ENCODE peak calls at places on chromosome 19, in nine cellular contexts. E is CD8-positive, alpha-beta memory T cell; V is lung; U is effector memory CD4-positive, alpha-beta T cell; N is testis; Z is transverse colon; O is IMR-90; K is CD8-positive, alpha-beta T cell; F is body of pancreas. P is an unnamed sample.

GRCh38 chr19:7489609-7490044 is 792 bp upstream of the PEX11G start:
- DNase-seq in E (no peak), V (no peak), U (no peak), N (no peak), Z (peak; percentile 61), O (no peak), K (no peak), F (no peak), P (no peak)

GRCh38 chr19:11767633-11768133 is 883 bp downstream of the ZNF441 start:
- DNase-seq in E (peak; percentile 9), V (peak; percentile 48), U (no peak), N (peak; percentile 32), Z (peak; percentile 69), O (peak; percentile 37), K (no peak), F (peak; percentile 60), P (peak; percentile 6)

GRCh38 chr19:6481541-6482342 is at the start of gene DENND1C:
- DNase-seq in E (peak; percentile 68), V (no peak), U (peak; percentile 42), N (peak; percentile 40), Z (peak; percentile 66), O (no peak), K (no peak), F (no peak), P (no peak)

GRCh38 chr19:57099199-57099661 is 20.6 kb upstream of the USP29 start:
- DNase-seq in E (peak; percentile 18), V (peak; percentile 54), U (peak; percentile 24), N (peak; percentile 88), Z (peak; percentile 46), O (peak; percentile 35), K (peak; percentile 23), F (peak; percentile 35), P (no peak)

GRCh38 chr19:10406191-10406590 is 2.8 kb upstream of the CDC37 start:
- DNase-seq in E (no peak), V (no peak), U (no peak), N (no peak), Z (no peak), O (no peak), K (no peak), F (no peak), P (no peak)

GRCh38 chr19:44764975-44765948 is 12.4 kb upstream of the CBLC start:
- DNase-seq in E (no peak), V (no peak), U (no peak), N (no peak), Z (peak; percentile 84), O (no peak), K (no peak), F (no peak), P (peak; percentile 71)

GRCh38 chr19:10230155-10230903 is 802 bp downstream of the S1PR2 start:
- DNase-seq in E (peak; percentile 34), V (peak; percentile 48), U (peak; percentile 72), N (peak; percentile 56), Z (peak; percentile 51), O (peak; percentile 58), K (peak; percentile 21), F (peak; percentile 41), P (peak; percentile 31)

GRCh38 chr19:35693422-35693821 is 10.9 kb upstream of the ZBTB32 start:
- DNase-seq in E (no peak), V (no peak), U (no peak), N (no peak), Z (no peak), O (no peak), K (no peak), F (no peak), P (no peak)

GRCh38 chr19:16363133-16363851 is 38.7 kb downstream of the KLF2 start:
- DNase-seq in E (no peak), V (peak; percentile 71), U (no peak), N (no peak), Z (peak; percentile 92), O (no peak), K (no peak), F (peak; percentile 90), P (no peak)

GRCh38 chr19:16361254-16361653 is 36.6 kb downstream of the KLF2 start:
- DNase-seq in E (no peak), V (no peak), U (no peak), N (peak; percentile 57), Z (no peak), O (no peak), K (no peak), F (no peak), P (no peak)

GRCh38 chr19:16360738-16361137 is 36.1 kb downstream of the KLF2 start:
- DNase-seq in E (no peak), V (no peak), U (no peak), N (no peak), Z (no peak), O (no peak), K (no peak), F (no peak), P (no peak)

GRCh38 chr19:16363852-16364230 is 39.2 kb downstream of the KLF2 start:
- DNase-seq in E (no peak), V (no peak), U (no peak), N (no peak), Z (no peak), O (no peak), K (no peak), F (no peak), P (no peak)

DNA sequence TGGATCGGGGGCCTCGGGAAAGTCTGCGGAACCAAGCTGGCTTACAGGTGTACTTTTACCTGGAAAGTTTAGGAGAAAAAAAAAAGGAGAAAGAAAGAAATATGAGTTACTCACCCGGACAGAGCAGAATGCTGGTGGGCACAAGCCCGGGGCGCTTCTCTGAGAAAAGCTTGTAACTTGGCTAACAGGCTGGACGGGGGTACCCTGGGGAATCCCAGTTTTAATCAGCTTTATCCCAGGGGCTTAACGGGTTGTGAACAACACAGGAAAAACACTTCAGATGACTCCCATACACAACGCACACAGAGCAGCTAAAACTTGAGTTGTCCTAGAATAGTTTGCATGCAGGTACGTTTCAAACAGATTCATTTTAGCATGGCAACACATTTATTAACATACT is 37.3 kb downstream of the KLF2 start:
- DNase-seq in E (no peak), V (no peak), U (no peak), N (no peak), Z (no peak), O (no peak), K (no peak), F (no peak), P (no peak)
- H3K27ac ChIP-seq in E (no peak overlapping the region), V (no peak overlapping the region), U (no peak overlapping the region), N (no peak overlapping the region), Z (peak overlapping the region; percentile 60), O (no peak overlapping the region), K (no peak overlapping the region), F (no peak overlapping the region), P (no peak overlapping the region)

DNA sequence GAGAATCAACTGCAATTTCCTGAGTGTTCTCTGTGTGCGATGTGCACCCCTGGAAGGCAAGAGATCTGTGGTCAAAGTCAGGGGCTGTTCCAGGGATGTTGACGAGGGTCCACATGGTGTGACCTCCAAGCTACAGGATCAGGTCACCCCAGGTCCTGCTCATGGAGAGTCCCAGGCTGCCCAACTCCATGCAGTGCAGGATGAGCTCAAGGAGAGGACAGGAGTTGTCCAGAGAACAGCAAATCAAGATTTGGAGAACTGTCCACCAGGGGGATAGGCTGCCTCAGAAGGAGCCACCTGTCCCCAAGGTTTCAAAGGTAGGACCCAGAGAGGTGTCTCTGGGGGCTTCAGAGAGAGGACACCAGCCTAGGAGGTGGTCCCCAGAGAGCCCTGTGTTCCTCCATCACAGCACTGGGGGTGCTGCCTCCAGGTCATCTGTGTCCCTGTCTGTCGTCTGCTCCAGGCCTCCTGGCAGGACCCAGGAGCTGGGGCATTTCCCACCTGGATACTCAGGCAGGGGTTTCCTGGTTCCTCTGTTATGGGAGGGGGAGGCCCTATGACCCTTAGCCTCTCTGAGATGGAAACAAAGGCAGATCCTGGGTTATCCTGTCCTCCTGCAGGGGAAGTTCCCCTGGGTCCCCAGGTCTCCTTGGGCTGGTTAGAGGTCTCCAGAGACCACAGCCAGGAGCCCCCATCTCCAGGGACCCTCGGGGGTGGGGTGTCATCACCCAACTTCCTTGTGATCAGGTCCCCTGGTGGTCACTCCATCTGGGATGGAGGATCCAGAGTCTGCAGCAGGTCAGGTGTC is 2.1 kb upstream of the CEACAM7 start:
- DNase-seq in E (no peak), V (no peak), U (no peak), N (no peak), Z (no peak), O (no peak), K (no peak), F (no peak), P (no peak)
- H3K9me3 ChIP-seq in E (no peaks in the 10 kb centered on the region), V (peaks cover 4% of the 10 kb centered on the region), U (no peaks in the 10 kb centered on the region), N (no peaks in the 10 kb centered on the region), Z (no peaks in the 10 kb centered on the region), O (no peaks in the 10 kb centered on the region), K (no peaks in the 10 kb centered on the region), F (no peaks in the 10 kb centered on the region), P (no peaks in the 10 kb centered on the region)

GRCh38 chr19:46730187-46730586 is 13.3 kb upstream of the PRKD2 start:
- DNase-seq in E (no peak), V (no peak), U (no peak), N (no peak), Z (no peak), O (no peak), K (no peak), F (no peak), P (no peak)
- H3K27ac ChIP-seq in E (peak overlapping the region; percentile 33), V (no peak overlapping the region), U (no peak overlapping the region), N (no peak overlapping the region), Z (no peak overlapping the region), O (no peak overlapping the region), K (no peak overlapping the region), F (no peak overlapping the region), P (peak overlapping the region; percentile 83)

DNA sequence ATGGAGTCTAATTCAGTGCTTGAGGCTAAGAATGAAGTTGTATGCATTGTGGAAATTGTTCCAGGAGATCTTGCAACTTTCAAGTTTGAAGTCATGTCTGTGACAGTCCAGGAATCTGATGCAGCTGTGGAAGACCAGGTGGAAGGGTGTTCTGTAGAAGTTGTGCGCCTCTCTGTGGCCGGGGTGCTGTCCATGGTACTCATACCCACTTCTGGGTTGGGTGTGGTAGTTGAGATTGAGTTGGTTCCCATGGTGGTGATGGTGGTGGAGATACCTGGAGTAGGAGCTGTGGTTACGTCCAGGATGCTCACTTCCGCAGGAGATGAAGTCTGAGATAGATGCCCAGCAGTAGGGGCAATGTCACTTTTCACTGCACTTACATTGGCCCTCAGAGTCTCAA is 44.3 kb downstream of the MUC16 start:
- DNase-seq in E (no peak), V (no peak), U (no peak), N (no peak), Z (no peak), O (no peak), K (no peak), F (no peak), P (no peak)
- H3K9me3 ChIP-seq in E (no peaks in the 10 kb centered on the region), V (peaks cover 13% of the 10 kb centered on the region), U (no peaks in the 10 kb centered on the region), N (no peaks in the 10 kb centered on the region), Z (no peaks in the 10 kb centered on the region), O (peaks cover 47% of the 10 kb centered on the region), K (no peaks in the 10 kb centered on the region), F (no peaks in the 10 kb centered on the region), P (peaks cover 29% of the 10 kb centered on the region)

P was measured in PC-9.